ENCODE peak calls at places on chromosomes 13 and 19, in four cellular contexts. One of them, this sample, is unnamed.

GRCh38 chr13:91280806-91281205 is 66.7 kb upstream of the MIR17HG start:
- DNase-seq in HepG2: no peak
- DNase-seq in GM12878: no peak
- DNase-seq in SK-N-SH: no peak
- DNase-seq in this sample: no peak

GRCh38 chr19:49362926-49363264 is 679 bp upstream of the TEAD2 start:
- DNase-seq in HepG2: peak; percentile 24
- DNase-seq in GM12878: no peak
- DNase-seq in SK-N-SH: peak; percentile 48
- DNase-seq in this sample: no peak

GRCh38 chr19:56699552-56699951 is 28.0 kb upstream of the ZNF835 start:
- DNase-seq in HepG2: no peak
- DNase-seq in GM12878: no peak
- DNase-seq in SK-N-SH: no peak
- DNase-seq in this sample: no peak

GRCh38 chr13:92175330-92175729 is 776.9 kb downstream of the GPC5 start:
- DNase-seq in HepG2: peak; percentile 27
- DNase-seq in GM12878: no peak
- DNase-seq in SK-N-SH: peak; percentile 62
- DNase-seq in this sample: peak; percentile 33

GRCh38 chr19:38917921-38918491 is 6.0 kb upstream of the CCER2 start:
- DNase-seq in HepG2: peak; percentile 62
- DNase-seq in GM12878: no peak
- DNase-seq in SK-N-SH: peak; percentile 65
- DNase-seq in this sample: peak; percentile 90

GRCh38 chr19:38556521-38557174 is 61.1 kb downstream of the MAP4K1 start:
- DNase-seq in HepG2: no peak
- DNase-seq in GM12878: peak; percentile 54
- DNase-seq in SK-N-SH: no peak
- DNase-seq in this sample: no peak

GRCh38 chr19:33819875-33820781 is 23.5 kb downstream of the KCTD15 start:
- DNase-seq in HepG2: peak; percentile 53
- DNase-seq in GM12878: no peak
- DNase-seq in SK-N-SH: peak; percentile 36
- DNase-seq in this sample: peak; percentile 76

GRCh38 chr13:95118541-95119324 is 182.5 kb downstream of the ABCC4 start:
- DNase-seq in HepG2: no peak
- DNase-seq in GM12878: no peak
- DNase-seq in SK-N-SH: no peak
- DNase-seq in this sample: no peak

GRCh38 chr13:49308977-49309408 is 61.3 kb downstream of the CDADC1 start:
- DNase-seq in HepG2: no peak
- DNase-seq in GM12878: no peak
- DNase-seq in SK-N-SH: no peak
- DNase-seq in this sample: no peak

GRCh38 chr13:113924184-113924583 is 49.7 kb downstream of the C13orf46 start:
- DNase-seq in HepG2: no peak
- DNase-seq in GM12878: no peak
- DNase-seq in SK-N-SH: no peak
- DNase-seq in this sample: no peak

GRCh38 chr13:30679483-30680330 is 55.6 kb upstream of the ALOX5AP start:
- DNase-seq in HepG2: peak; percentile 20
- DNase-seq in GM12878: no peak
- DNase-seq in SK-N-SH: peak; percentile 68
- DNase-seq in this sample: peak; percentile 40

GRCh38 chr13:32940601-32941000 is 75.6 kb upstream of the KL start:
- DNase-seq in HepG2: no peak
- DNase-seq in GM12878: no peak
- DNase-seq in SK-N-SH: peak; percentile 60
- DNase-seq in this sample: no peak

GRCh38 chr13:36344886-36345437 is 1.2 kb downstream of the SPART start:
- DNase-seq in HepG2: no peak
- DNase-seq in GM12878: no peak
- DNase-seq in SK-N-SH: no peak
- DNase-seq in this sample: no peak

GRCh38 chr13:47455581-47455980 is 545.5 kb downstream of the SUCLA2 start:
- DNase-seq in HepG2: no peak
- DNase-seq in GM12878: no peak
- DNase-seq in SK-N-SH: peak; percentile 4
- DNase-seq in this sample: no peak

GRCh38 chr19:18231775-18232174 is 5.5 kb upstream of the PDE4C start:
- DNase-seq in HepG2: no peak
- DNase-seq in GM12878: no peak
- DNase-seq in SK-N-SH: no peak
- DNase-seq in this sample: no peak

GRCh38 chr13:69912576-69913074 is 195.0 kb upstream of the ATXN8OS start:
- DNase-seq in HepG2: no peak
- DNase-seq in GM12878: no peak
- DNase-seq in SK-N-SH: no peak
- DNase-seq in this sample: no peak

GRCh38 chr19:52451241-52451640 is 2.1 kb upstream of the ZNF578 start:
- DNase-seq in HepG2: no peak
- DNase-seq in GM12878: no peak
- DNase-seq in SK-N-SH: no peak
- DNase-seq in this sample: no peak

GRCh38 chr19:52453324-52454094 is at the start of gene ZNF578:
- DNase-seq in HepG2: no peak
- DNase-seq in GM12878: no peak
- DNase-seq in SK-N-SH: peak; percentile 95
- DNase-seq in this sample: no peak
- H3K4me3 ChIP-seq in HepG2: no peak within 1 kb of the TSS
- H3K4me3 ChIP-seq in GM12878: no peak within 1 kb of the TSS
- H3K4me3 ChIP-seq in SK-N-SH: peak within 1 kb of the TSS; percentile 74
- H3K4me3 ChIP-seq in this sample: no peak within 1 kb of the TSS

GRCh38 chr13:99386911-99387788 is 80.0 kb upstream of the GPR183 start:
- DNase-seq in HepG2: peak; percentile 35
- DNase-seq in GM12878: peak; percentile 66
- DNase-seq in SK-N-SH: peak; percentile 58
- DNase-seq in this sample: peak; percentile 30
- TF ChIP-seq PBX3 in HepG2: no peak
- TF ChIP-seq PBX3 in GM12878: no peak
- TF ChIP-seq PBX3 in SK-N-SH: no peak
- TF ChIP-seq PBX3 in this sample: no peak

DNA sequence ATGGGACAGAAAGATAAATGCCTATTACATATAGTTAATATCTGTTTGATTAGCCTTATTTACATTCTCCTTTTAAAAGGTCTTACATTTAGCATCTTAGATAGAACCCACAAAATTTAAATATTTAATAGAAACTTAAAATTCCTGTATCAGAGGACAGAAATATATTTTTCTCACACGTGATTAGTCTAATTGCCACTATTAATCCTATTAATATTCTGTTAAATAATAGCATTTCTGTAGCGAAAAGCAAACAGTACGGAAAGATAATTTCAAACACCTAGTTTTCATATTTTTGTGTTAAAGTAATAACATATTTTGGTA is 380 bp upstream of the ZNF30 start:
- DNase-seq in HepG2: no peak
- DNase-seq in GM12878: no peak
- DNase-seq in SK-N-SH: no peak
- DNase-seq in this sample: no peak
- H3K4me3 ChIP-seq in HepG2: peak overlapping the region; percentile 65
- H3K4me3 ChIP-seq in GM12878: no peak overlapping the region
- H3K4me3 ChIP-seq in SK-N-SH: peak overlapping the region; percentile 77
- H3K4me3 ChIP-seq in this sample: peak overlapping the region; percentile 64

GRCh38 chr13:108306768-108307332 is 37.3 kb downstream of the TNFSF13B start:
- DNase-seq in HepG2: no peak
- DNase-seq in GM12878: no peak
- DNase-seq in SK-N-SH: no peak
- DNase-seq in this sample: no peak
- TF ChIP-seq PBX3 in HepG2: no peak
- TF ChIP-seq PBX3 in GM12878: no peak
- TF ChIP-seq PBX3 in SK-N-SH: no peak
- TF ChIP-seq PBX3 in this sample: no peak

GRCh38 chr19:7694499-7694898 is 7.4 kb downstream of the FCER2 start:
- DNase-seq in HepG2: no peak
- DNase-seq in GM12878: no peak
- DNase-seq in SK-N-SH: no peak
- DNase-seq in this sample: no peak
- H3K4me3 ChIP-seq in HepG2: no peak overlapping the region
- H3K4me3 ChIP-seq in GM12878: peak overlapping the region; percentile 61
- H3K4me3 ChIP-seq in SK-N-SH: no peak overlapping the region
- H3K4me3 ChIP-seq in this sample: no peak overlapping the region